ENCODE peak calls at places on chromosomes 16 and 17, in seven cellular contexts. W is ovary, N is A549, J is transverse colon, L is suprapubic skin, I is stomach, T is SK-N-SH. B is an unnamed sample.

GRCh38 chr16:14199199-14199598 is 128.1 kb downstream of the MRTFB start:
- DNase-seq in N (no peak), W (no peak), L (no peak), I (no peak), J (no peak), T (no peak), B (no peak)

GRCh38 chr17:1474402-1475189 is 17.9 kb downstream of the MYO1C start:
- DNase-seq in W (no peak), L (no peak), J (no peak), I (no peak), N (no peak), T (no peak), B (no peak)

GRCh38 chr17:846901-847777 is 65.0 kb downstream of the MRM3 start:
- DNase-seq in N (no peak), T (no peak), J (no peak), L (no peak), I (no peak), W (no peak), B (no peak)

GRCh38 chr17:59620518-59621259 is 994 bp downstream of the CLTC start:
- DNase-seq in L (no peak), W (peak; percentile 21), N (peak; percentile 73), I (peak; percentile 49), T (peak; percentile 59), J (peak; percentile 49), B (peak; percentile 54)

GRCh38 chr16:27365142-27366089 is 36.6 kb upstream of the IL21R start:
- DNase-seq in N (no peak), T (no peak), L (no peak), W (no peak), J (no peak), I (no peak), B (no peak)

GRCh38 chr16:1105888-1106620 is 10.0 kb upstream of the C1QTNF8 start:
- DNase-seq in J (peak; percentile 59), W (peak; percentile 79), T (peak; percentile 98), I (peak; percentile 73), N (peak; percentile 94), L (no peak), B (no peak)

GRCh38 chr16:88912556-88912955 is 46.1 kb upstream of the PABPN1L start:
- DNase-seq in I (no peak), L (no peak), T (no peak), W (no peak), J (no peak), N (no peak), B (no peak)

GRCh38 chr17:35076874-35077273 is 13.4 kb upstream of the RFFL start:
- DNase-seq in W (no peak), J (no peak), L (no peak), T (no peak), I (no peak), N (no peak), B (no peak)

GRCh38 chr16:35252356-35252936 is 1793.0 kb downstream of the TP53TG3F start:
- DNase-seq in W (no peak), J (no peak), T (no peak), L (no peak), N (no peak), I (no peak), B (no peak)

GRCh38 chr16:57893217-57893558 is 77.7 kb downstream of the CNGB1 start:
- DNase-seq in I (no peak), W (no peak), L (no peak), N (no peak), J (no peak), T (no peak), B (no peak)

GRCh38 chr17:37066322-37066905 is 117.7 kb downstream of the AATF start:
- DNase-seq in N (no peak), W (no peak), I (no peak), T (no peak), J (no peak), L (peak; percentile 43), B (no peak)

GRCh38 chr17:20975566-20975965 is 67.2 kb downstream of the USP22 start:
- DNase-seq in T (no peak), I (no peak), L (no peak), W (no peak), J (no peak), N (no peak), B (no peak)

GRCh38 chr17:57750930-57751329 is 5.8 kb upstream of the CCDC182 start:
- DNase-seq in N (no peak), J (no peak), W (peak; percentile 38), T (no peak), I (no peak), L (no peak), B (no peak)

GRCh38 chr16:73187163-73187562 is 139.2 kb upstream of the ZFHX3 start:
- DNase-seq in N (no peak), T (no peak), I (no peak), L (no peak), J (no peak), W (no peak), B (no peak)

GRCh38 chr16:88810868-88811599 is 694 bp downstream of the APRT start:
- DNase-seq in T (peak; percentile 88), L (peak; percentile 87), N (peak; percentile 41), I (peak; percentile 72), W (peak; percentile 86), J (peak; percentile 79), B (peak; percentile 64)

GRCh38 chr17:65039349-65039988 is 17.1 kb downstream of the GNA13 start:
- DNase-seq in W (no peak), L (no peak), T (no peak), J (no peak), N (no peak), I (no peak), B (no peak)

GRCh38 chr17:76706817-76707216 is 3.9 kb downstream of the MXRA7 start:
- DNase-seq in J (no peak), W (no peak), L (no peak), T (no peak), N (no peak), I (no peak), B (no peak)

GRCh38 chr17:76713765-76714164 is 3.0 kb upstream of the MXRA7 start:
- DNase-seq in I (no peak), W (no peak), J (no peak), L (no peak), N (no peak), T (no peak), B (no peak)

GRCh38 chr17:76710863-76711611 is at the start of gene MXRA7:
- DNase-seq in N (peak; percentile 78), T (peak; percentile 97), W (peak; percentile 80), L (peak; percentile 84), I (peak; percentile 68), J (peak; percentile 72), B (peak; percentile 65)

GRCh38 chr17:76707985-76708807 is 2.6 kb downstream of the MXRA7 start:
- DNase-seq in T (peak; percentile 52), W (no peak), J (no peak), L (no peak), N (no peak), I (no peak), B (no peak)

GRCh38 chr17:76709077-76709950 is 1.5 kb downstream of the MXRA7 start:
- DNase-seq in N (no peak), W (peak; percentile 79), I (peak; percentile 50), T (peak; percentile 82), L (peak; percentile 88), J (peak; percentile 72), B (peak; percentile 89)
- TF ChIP-seq EP300 in N (no peak), W (peak; percentile 45), I (no peak), T (no peak), L (no peak), J (peak; percentile 7), B (no peak)

GRCh38 chr17:78072961-78073360 is 55.6 kb downstream of the TMC6 start:
- DNase-seq in I (no peak), L (no peak), J (no peak), T (no peak), W (no peak), N (no peak), B (no peak)
- TF ChIP-seq EP300 in I (no peak), L (no peak), J (no peak), T (no peak), W (no peak), N (no peak), B (no peak)

GRCh38 chr17:49404906-49405305 is 9.8 kb downstream of the PHB1 start:
- DNase-seq in L (peak; percentile 42), N (no peak), J (no peak), W (no peak), I (no peak), T (no peak), B (no peak)
- TF ChIP-seq EP300 in L (no peak), N (no peak), J (no peak), W (no peak), I (no peak), T (no peak), B (no peak)

GRCh38 chr17:63295288-63295687 is 150.8 kb downstream of the CYB561 start:
- DNase-seq in W (no peak), L (no peak), N (no peak), T (no peak), I (no peak), J (no peak), B (no peak)
- TF ChIP-seq EP300 in W (no peak), L (no peak), N (no peak), T (no peak), I (no peak), J (no peak), B (no peak)

DNA sequence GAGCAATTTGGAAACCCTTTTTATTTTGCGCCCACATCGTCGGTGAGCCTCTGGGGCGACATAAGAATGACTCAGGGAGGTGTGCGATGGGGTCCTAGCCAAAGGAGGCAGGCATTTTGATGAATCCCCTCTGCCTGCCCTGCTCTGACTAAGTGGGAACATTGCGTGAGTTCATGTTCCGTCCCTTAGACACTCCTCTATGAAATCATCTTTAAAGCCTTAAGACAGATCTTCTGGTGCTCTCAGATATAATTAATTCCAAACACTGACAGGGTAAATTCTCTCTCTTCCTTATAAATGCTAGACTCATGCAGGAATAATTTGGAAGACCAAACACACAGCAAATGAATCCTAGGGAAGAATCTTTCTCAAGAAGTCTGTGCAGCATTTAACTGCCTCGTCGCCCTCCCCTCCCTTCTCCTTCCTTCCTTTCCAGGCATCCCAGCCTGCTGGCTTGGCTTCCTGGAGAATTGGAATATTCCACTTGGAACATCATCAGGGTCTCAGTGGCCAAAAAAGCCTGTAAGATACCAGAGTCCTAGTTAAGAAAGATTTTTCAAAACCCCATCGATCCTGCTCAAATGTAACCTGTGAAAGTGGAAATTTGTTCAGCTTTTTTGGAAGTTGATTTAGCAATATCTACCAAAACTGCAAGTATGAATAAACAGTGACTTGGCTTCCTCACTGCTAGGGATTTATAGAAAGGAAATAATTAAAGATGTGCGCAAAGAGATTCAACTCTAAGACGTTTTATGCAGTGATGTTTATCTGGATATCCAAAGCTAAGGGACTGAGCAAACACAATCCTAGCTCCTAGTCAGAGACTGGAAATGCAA is 52.5 kb upstream of the FOXF1 start:
- DNase-seq in N (no peak), W (no peak), J (peak; percentile 36), L (no peak), I (no peak), T (no peak), B (peak; percentile 7)
- TF ChIP-seq EP300 in N (no peak), W (no peak), J (peak; percentile 86), L (peak; percentile 68), I (peak; percentile 88), T (no peak), B (no peak)